ENCODE peak calls at places on chromosomes 3 and 15, in ten cellular contexts. C is activated CD8-positive, alpha-beta memory T cell treated with anti-CD3 and anti-CD28 coated beads for 48 hours; P is NCI-H2029 treated with DMSO at 0.1 percent for 48 hours; W is spleen; T is renal cortical epithelial cell; M is activated CD8-positive, alpha-beta T cell treated with anti-CD3 and anti-CD28 coated beads for 36 hours; E is MV-4-11; L is CD8-positive, alpha-beta T cell; V is T-helper 1 cell; Z is activated naive CD8-positive, alpha-beta T cell treated with anti-CD3 and anti-CD28 coated beads, Interleukin-2, amount 50 U/mL, for 16 hours. Q is an unnamed sample.
A peak's percentile ranks its signal among the peaks of the same experiment; 100 is the strongest.

GRCh38 chr15:85515212-85515611 is 134.8 kb downstream of the AKAP13 start:
- DNase-seq in C (no peak), P (no peak), W (no peak), T (peak; percentile 76), M (no peak), E (no peak), L (no peak), V (no peak), Z (no peak), Q (no peak)

GRCh38 chr3:177051419-177051818 is 145.9 kb downstream of the TBL1XR1 start:
- DNase-seq in C (no peak), P (peak; percentile 47), W (no peak), T (no peak), M (no peak), E (no peak), L (no peak), V (no peak), Z (no peak), Q (no peak)

GRCh38 chr3:126557761-126558160 is 971 bp downstream of the C3orf22 start:
- DNase-seq in C (no peak), P (no peak), W (peak; percentile 56), T (no peak), M (no peak), E (no peak), L (no peak), V (no peak), Z (no peak), Q (no peak)

GRCh38 chr3:76107935-76108570 is 322.7 kb upstream of the ZNF717 start:
- DNase-seq in C (no peak), P (no peak), W (no peak), T (peak; percentile 40), M (peak; percentile 12), E (peak; percentile 33), L (no peak), V (no peak), Z (no peak), Q (peak; percentile 18)

GRCh38 chr3:171497546-171497945 is 37.3 kb upstream of the TNIK start:
- DNase-seq in C (no peak), P (no peak), W (no peak), T (no peak), M (no peak), E (no peak), L (no peak), V (no peak), Z (no peak), Q (no peak)

GRCh38 chr15:98964461-98965454 is 42.8 kb downstream of the PGPEP1L start:
- DNase-seq in C (no peak), P (no peak), W (no peak), T (no peak), M (no peak), E (no peak), L (no peak), V (no peak), Z (no peak), Q (no peak)

GRCh38 chr15:92921215-92922131 is 21.3 kb downstream of the CHD2 start:
- DNase-seq in C (no peak), P (no peak), W (no peak), T (peak; percentile 99), M (no peak), E (peak; percentile 23), L (no peak), V (no peak), Z (no peak), Q (peak; percentile 65)

GRCh38 chr15:62067448-62068044 is 769 bp downstream of the C2CD4A start:
- DNase-seq in C (no peak), P (no peak), W (peak; percentile 82), T (no peak), M (peak; percentile 32), E (no peak), L (peak; percentile 15), V (no peak), Z (no peak), Q (no peak)

Q was measured in RCC 7860.